ENCODE peak calls at places on chromosomes 5 and 9, in six cellular contexts. One of them, this sample, is unnamed.

GRCh38 chr5:159133041-159133741 is 33.5 kb upstream of the EBF1 start:
- DNase-seq in choroid plexus epithelial cell: peak
- DNase-seq in GM10248: peak
- DNase-seq in AG08395: peak
- DNase-seq in hippocampal formation: peak
- DNase-seq in ELR: peak
- DNase-seq in this sample: peak

GRCh38 chr5:120297621-120298020 is 166.5 kb upstream of the PRR16 start:
- DNase-seq in choroid plexus epithelial cell: peak
- DNase-seq in GM10248: no peak
- DNase-seq in AG08395: peak
- DNase-seq in hippocampal formation: no peak
- DNase-seq in ELR: peak
- DNase-seq in this sample: no peak

GRCh38 chr5:116153687-116154174 is 68.9 kb downstream of the COMMD10 start:
- DNase-seq in choroid plexus epithelial cell: no peak
- DNase-seq in GM10248: no peak
- DNase-seq in AG08395: no peak
- DNase-seq in hippocampal formation: no peak
- DNase-seq in ELR: no peak
- DNase-seq in this sample: no peak

GRCh38 chr5:74947961-74948613 is 81.9 kb upstream of the FAM169A start:
- DNase-seq in choroid plexus epithelial cell: peak
- DNase-seq in GM10248: no peak
- DNase-seq in AG08395: no peak
- DNase-seq in hippocampal formation: no peak
- DNase-seq in ELR: peak
- DNase-seq in this sample: no peak

GRCh38 chr5:135225856-135226560 is 173.0 kb downstream of the MACROH2A1 start:
- DNase-seq in choroid plexus epithelial cell: no peak
- DNase-seq in GM10248: no peak
- DNase-seq in AG08395: no peak
- DNase-seq in hippocampal formation: no peak
- DNase-seq in ELR: no peak
- DNase-seq in this sample: no peak

GRCh38 chr9:106449528-106449927 is 413.4 kb upstream of the ZNF462 start:
- DNase-seq in choroid plexus epithelial cell: no peak
- DNase-seq in GM10248: no peak
- DNase-seq in AG08395: no peak
- DNase-seq in hippocampal formation: no peak
- DNase-seq in ELR: no peak
- DNase-seq in this sample: no peak

GRCh38 chr5:33994845-33995244 is 10.4 kb upstream of the SLC45A2 start:
- DNase-seq in choroid plexus epithelial cell: peak
- DNase-seq in GM10248: no peak
- DNase-seq in AG08395: peak
- DNase-seq in hippocampal formation: no peak
- DNase-seq in ELR: peak
- DNase-seq in this sample: no peak

GRCh38 chr5:371811-372555 is 50.5 kb downstream of the AHRR start:
- DNase-seq in choroid plexus epithelial cell: peak
- DNase-seq in GM10248: no peak
- DNase-seq in AG08395: no peak
- DNase-seq in hippocampal formation: no peak
- DNase-seq in ELR: peak
- DNase-seq in this sample: no peak

GRCh38 chr5:151022511-151023018 is 2.2 kb downstream of the GPX3 start:
- DNase-seq in choroid plexus epithelial cell: no peak
- DNase-seq in GM10248: no peak
- DNase-seq in AG08395: no peak
- DNase-seq in hippocampal formation: no peak
- DNase-seq in ELR: no peak
- DNase-seq in this sample: no peak

GRCh38 chr5:125717209-125717608 is 706.0 kb upstream of the GRAMD2B start:
- DNase-seq in choroid plexus epithelial cell: peak
- DNase-seq in GM10248: no peak
- DNase-seq in AG08395: peak
- DNase-seq in hippocampal formation: no peak
- DNase-seq in ELR: peak
- DNase-seq in this sample: peak

GRCh38 chr9:23342296-23342695 is 483.7 kb downstream of the ELAVL2 start:
- DNase-seq in choroid plexus epithelial cell: peak
- DNase-seq in GM10248: no peak
- DNase-seq in AG08395: no peak
- DNase-seq in hippocampal formation: peak
- DNase-seq in ELR: no peak
- DNase-seq in this sample: peak

GRCh38 chr5:675876-676698 is 17.1 kb downstream of the TPPP start:
- DNase-seq in choroid plexus epithelial cell: no peak
- DNase-seq in GM10248: no peak
- DNase-seq in AG08395: no peak
- DNase-seq in hippocampal formation: no peak
- DNase-seq in ELR: no peak
- DNase-seq in this sample: no peak

GRCh38 chr9:4866239-4866969 is 73.7 kb downstream of the RCL1 start:
- DNase-seq in choroid plexus epithelial cell: peak
- DNase-seq in GM10248: no peak
- DNase-seq in AG08395: no peak
- DNase-seq in hippocampal formation: no peak
- DNase-seq in ELR: peak
- DNase-seq in this sample: no peak

GRCh38 chr5:139050432-139050831 is 147.7 kb downstream of the SIL1 start:
- DNase-seq in choroid plexus epithelial cell: no peak
- DNase-seq in GM10248: no peak
- DNase-seq in AG08395: no peak
- DNase-seq in hippocampal formation: no peak
- DNase-seq in ELR: no peak
- DNase-seq in this sample: no peak

This sample was measured in A172.